ENCODE peak calls at places on chromosomes 12 and 14, in five cellular contexts. F is HFFc6, U is GM12865, R is GM20000, B is breast epithelium. C is an unnamed sample.

GRCh38 chr12:12655061-12655460 is 40.9 kb downstream of the GPR19 start:
- DNase-seq in U (no peak), F (no peak), R (no peak), B (no peak), C (no peak)

GRCh38 chr14:75523771-75524171 is 1.5 kb downstream of the BATF start:
- DNase-seq in F (no peak), B (no peak), R (no peak), U (peak), C (no peak)

GRCh38 chr14:61472025-61472672 is 150.8 kb downstream of the PRKCH start:
- DNase-seq in F (peak), B (no peak), U (peak), R (no peak), C (no peak)

GRCh38 chr12:104573-105081 is 38.1 kb downstream of the IQSEC3 start:
- DNase-seq in R (no peak), B (no peak), F (no peak), U (no peak), C (no peak)

GRCh38 chr14:75125617-75126016 is 1.2 kb downstream of the NEK9 start:
- DNase-seq in U (no peak), F (peak), B (no peak), R (no peak), C (no peak)

GRCh38 chr12:91902860-91903683 is 242.6 kb downstream of the BTG1 start:
- DNase-seq in B (no peak), R (no peak), F (peak), U (peak), C (no peak)

GRCh38 chr14:105023144-105023543 is 2.3 kb upstream of the CDCA4 start:
- DNase-seq in R (no peak), B (no peak), U (no peak), F (no peak), C (no peak)

GRCh38 chr12:130775953-130776856 is 60.1 kb upstream of the RIMBP2 start:
- DNase-seq in R (no peak), F (peak), B (no peak), U (no peak), C (peak)

GRCh38 chr12:65308601-65309071 is 30.2 kb downstream of the MSRB3 start:
- DNase-seq in R (no peak), U (peak), F (peak), B (no peak), C (no peak)

GRCh38 chr12:45878630-45879255 is 111.6 kb downstream of the SCAF11 start:
- DNase-seq in F (no peak), B (no peak), U (no peak), R (no peak), C (no peak)

GRCh38 chr14:92323916-92324818 is 1.2 kb downstream of the SLC24A4 start:
- DNase-seq in U (no peak), R (peak), F (no peak), B (no peak), C (no peak)

GRCh38 chr12:40224439-40225291 is at the start of gene LRRK2:
- DNase-seq in R (peak), F (peak), B (peak), U (peak), C (peak)

GRCh38 chr12:89779090-89779489 is 70.5 kb upstream of the ATP2B1 start:
- DNase-seq in U (no peak), R (no peak), B (no peak), F (no peak), C (no peak)

GRCh38 chr14:36952702-36953101 is 219.7 kb downstream of the SLC25A21 start:
- DNase-seq in F (peak), R (no peak), U (no peak), B (no peak), C (peak)

GRCh38 chr12:45914090-45914489 is 76.3 kb downstream of the SCAF11 start:
- DNase-seq in U (peak), F (peak), B (no peak), R (peak), C (no peak)

GRCh38 chr14:85444685-85445084 is 85.3 kb upstream of the FLRT2 start:
- DNase-seq in U (no peak), B (no peak), F (no peak), R (no peak), C (no peak)

GRCh38 chr14:102293784-102294183 is 11.2 kb downstream of the MOK start:
- DNase-seq in R (no peak), F (no peak), B (no peak), U (no peak), C (no peak)

GRCh38 chr12:62008703-62009102 is 251.5 kb upstream of the USP15 start:
- DNase-seq in R (no peak), U (no peak), B (no peak), F (no peak), C (no peak)

GRCh38 chr12:62009445-62009844 is 250.8 kb upstream of the USP15 start:
- DNase-seq in B (no peak), R (no peak), F (no peak), U (no peak), C (no peak)

DNA sequence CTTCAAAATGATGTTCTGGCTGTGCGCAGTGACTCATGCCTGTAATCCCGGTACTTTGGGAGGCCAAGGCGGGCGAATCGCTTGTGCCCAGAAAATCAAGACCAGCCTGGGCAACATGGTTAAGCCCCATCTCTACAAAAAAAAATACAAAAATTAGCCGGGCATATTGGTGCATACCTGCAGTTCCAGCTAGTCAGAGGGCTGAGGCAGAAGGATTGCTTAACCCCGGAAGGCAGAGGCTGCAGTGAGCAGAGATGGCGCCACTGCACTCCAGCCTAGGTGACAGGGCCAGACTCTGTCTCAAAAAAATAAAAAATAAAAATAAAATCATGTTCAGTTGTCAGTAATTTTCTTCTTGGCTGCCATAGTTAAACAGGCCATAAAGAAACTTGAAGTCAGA is 245.9 kb upstream of the USP15 start:
- DNase-seq in R (no peak), U (no peak), F (no peak), B (no peak), C (no peak)
- TF ChIP-seq CTCF in R (no peak), U (no peak), F (no peak), B (no peak), C (no peak)

GRCh38 chr14:67883717-67884116 is 64.1 kb downstream of the RAD51B start:
- DNase-seq in B (no peak), U (no peak), F (peak), R (no peak), C (no peak)
- TF ChIP-seq CTCF in B (peak), U (no peak), F (peak), R (no peak), C (no peak)

GRCh38 chr14:78754059-78754458 is 583.9 kb downstream of the NRXN3 start:
- DNase-seq in R (no peak), B (no peak), F (no peak), U (peak), C (no peak)

GRCh38 chr14:78752789-78753188 is 582.6 kb downstream of the NRXN3 start:
- DNase-seq in F (no peak), U (peak), R (no peak), B (no peak), C (no peak)

GRCh38 chr14:78762331-78762730 is 592.2 kb downstream of the NRXN3 start:
- DNase-seq in U (no peak), B (no peak), R (no peak), F (no peak), C (no peak)

GRCh38 chr14:78763746-78764145 is 593.6 kb downstream of the NRXN3 start:
- DNase-seq in F (no peak), U (no peak), B (no peak), R (no peak), C (no peak)

GRCh38 chr14:78758333-78758732 is 588.2 kb downstream of the NRXN3 start:
- DNase-seq in R (peak), U (peak), B (no peak), F (peak), C (no peak)
- TF ChIP-seq CTCF in R (peak), U (peak), B (no peak), F (peak), C (peak)

GRCh38 chr14:64040044-64040443 is 187.2 kb downstream of the SYNE2 start:
- DNase-seq in U (no peak), B (no peak), R (no peak), F (no peak), C (no peak)
- TF ChIP-seq CTCF in U (no peak), B (no peak), R (no peak), F (peak), C (no peak)

GRCh38 chr14:22036541-22036940 is 362.9 kb upstream of the OR4E1 start:
- DNase-seq in R (no peak), U (no peak), F (no peak), B (no peak), C (no peak)

GRCh38 chr14:22040781-22041125 is 367.1 kb upstream of the OR4E1 start:
- DNase-seq in F (no peak), U (no peak), B (no peak), R (no peak), C (no peak)

GRCh38 chr14:22046063-22046462 is 372.4 kb upstream of the OR4E1 start:
- DNase-seq in F (no peak), B (no peak), U (no peak), R (no peak), C (no peak)

GRCh38 chr14:22044193-22044592 is 370.6 kb upstream of the OR4E1 start:
- DNase-seq in R (no peak), F (no peak), U (no peak), B (no peak), C (no peak)

DNA sequence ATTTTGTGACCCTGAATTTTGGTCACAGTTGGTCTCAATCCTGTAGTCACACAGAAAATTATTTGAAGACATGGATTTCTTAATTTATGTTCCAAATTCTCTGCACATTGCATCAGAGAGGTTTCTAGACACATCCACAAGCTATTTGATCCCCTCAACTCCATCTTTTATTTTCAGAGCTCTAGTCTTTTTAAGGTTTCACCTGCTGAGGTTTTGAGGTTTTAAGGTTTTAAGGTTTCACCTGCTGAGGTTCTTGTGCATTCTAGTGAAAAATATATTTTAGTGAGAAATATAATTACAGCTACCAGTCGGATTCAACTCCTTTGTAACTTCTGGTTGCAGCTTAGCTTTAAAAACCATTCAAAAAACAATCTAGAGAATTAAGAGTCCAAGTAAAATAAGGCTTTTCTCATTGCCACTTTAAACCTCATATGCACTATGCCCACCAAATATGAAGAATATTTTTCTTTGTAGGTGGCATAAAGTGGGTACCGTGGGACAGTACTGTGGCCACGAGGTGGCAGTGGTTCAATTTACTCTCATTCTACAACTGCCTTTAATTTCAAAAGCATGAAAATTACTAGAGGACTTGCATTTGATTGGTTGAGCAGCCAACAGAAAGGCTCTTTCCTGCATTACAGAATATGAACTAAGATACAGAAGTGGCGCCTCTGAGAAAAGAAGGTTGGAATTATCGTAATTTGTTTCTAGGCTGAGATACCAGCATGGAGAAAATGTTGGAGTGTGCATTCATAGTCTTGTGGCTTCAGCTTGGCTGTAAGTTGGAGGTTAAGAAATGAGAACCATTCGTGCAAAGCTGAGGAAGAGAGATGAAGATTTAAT is 366.5 kb upstream of the OR4E1 start:
- DNase-seq in F (no peak), B (no peak), R (no peak), U (peak), C (no peak)
- TF ChIP-seq CTCF in F (peak), B (no peak), R (peak), U (peak), C (peak)

GRCh38 chr14:66396165-66396564 is 90.0 kb upstream of the CCDC196 start:
- DNase-seq in B (no peak), F (no peak), R (no peak), U (no peak), C (no peak)

GRCh38 chr14:66398437-66398836 is 87.7 kb upstream of the CCDC196 start:
- DNase-seq in F (no peak), B (no peak), U (peak), R (no peak), C (no peak)

DNA sequence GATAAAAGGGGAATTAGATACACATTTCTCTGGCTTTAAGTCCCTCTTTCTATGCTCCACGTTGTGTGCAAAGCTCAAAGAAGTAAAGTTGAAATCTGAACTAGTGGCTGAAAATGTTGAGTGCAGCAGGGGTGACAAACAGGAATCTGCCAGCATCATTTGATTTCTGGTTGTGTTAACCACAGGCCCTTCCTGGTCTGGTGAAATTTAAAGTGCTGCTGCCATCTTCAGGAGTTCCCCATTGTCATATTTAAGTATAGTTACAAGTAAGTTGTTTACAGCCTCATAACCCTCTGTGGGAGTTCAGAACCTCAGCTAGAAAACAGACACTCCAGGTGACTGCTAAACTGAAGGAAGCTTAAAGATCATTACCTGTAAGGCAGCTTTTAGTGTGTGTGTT is 90.9 kb upstream of the CCDC196 start:
- DNase-seq in B (no peak), R (peak), U (peak), F (no peak), C (no peak)
- TF ChIP-seq CTCF in B (no peak), R (no peak), U (no peak), F (no peak), C (no peak)

GRCh38 chr12:110785240-110785639 is 42.5 kb upstream of the PPP1CC start:
- DNase-seq in R (no peak), F (no peak), B (no peak), U (no peak), C (no peak)
- TF ChIP-seq CTCF in R (no peak), F (no peak), B (no peak), U (no peak), C (no peak)

C was measured in Caco-2.